ENCODE peak calls at places on chromosomes 12 and 14, in four cellular contexts. P is H1, M is HepG2, C is K562. L is an unnamed sample.

GRCh38 chr12:93448796-93449195 is 7.0 kb upstream of the UBE2N start:
- DNase-seq in P (no peak), M (peak; percentile 35), C (no peak), L (no peak)

GRCh38 chr14:28765907-28766504 is 581 bp upstream of the FOXG1 start:
- DNase-seq in P (peak; percentile 74), M (no peak), C (peak; percentile 61), L (no peak)

GRCh38 chr14:35821546-35822411 is 4.4 kb upstream of the BRMS1L start:
- DNase-seq in P (no peak), M (peak; percentile 83), C (peak; percentile 48), L (peak; percentile 40)

GRCh38 chr12:18054925-18055324 is 35.1 kb downstream of the RERGL start:
- DNase-seq in P (no peak), M (no peak), C (no peak), L (no peak)

GRCh38 chr14:67503331-67503730 is 14.8 kb upstream of the TMEM229B start:
- DNase-seq in P (no peak), M (no peak), C (no peak), L (no peak)

GRCh38 chr12:19186722-19187661 is 57.5 kb downstream of the PLEKHA5 start:
- DNase-seq in P (no peak), M (peak; percentile 45), C (peak; percentile 41), L (peak; percentile 71)

GRCh38 chr12:96121271-96121711 is 72.9 kb upstream of the ELK3 start:
- DNase-seq in P (no peak), M (no peak), C (peak; percentile 9), L (peak; percentile 32)

GRCh38 chr12:77102691-77103090 is 37.3 kb upstream of the E2F7 start:
- DNase-seq in P (no peak), M (no peak), C (no peak), L (peak; percentile 71)

GRCh38 chr14:69996197-69996596 is 117.0 kb downstream of the SMOC1 start:
- DNase-seq in P (no peak), M (no peak), C (no peak), L (no peak)

GRCh38 chr14:54440454-54440853 is 720 bp downstream of the CNIH1 start:
- DNase-seq in P (no peak), M (no peak), C (no peak), L (no peak)

GRCh38 chr14:70882771-70883492 is 24.3 kb upstream of the PCNX1 start:
- DNase-seq in P (no peak), M (no peak), C (peak; percentile 6), L (peak; percentile 70)

GRCh38 chr14:71803539-71804260 is 128.5 kb upstream of the RGS6 start:
- DNase-seq in P (no peak), M (no peak), C (no peak), L (peak; percentile 79)

GRCh38 chr14:71672596-71672995 is 259.6 kb upstream of the RGS6 start:
- DNase-seq in P (no peak), M (no peak), C (no peak), L (no peak)

GRCh38 chr12:85405781-85406522 is 125.9 kb downstream of the ALX1 start:
- DNase-seq in P (no peak), M (no peak), C (no peak), L (no peak)

GRCh38 chr12:67698711-67699603 is 50.4 kb downstream of the DYRK2 start:
- DNase-seq in P (no peak), M (no peak), C (no peak), L (no peak)

GRCh38 chr14:56131865-56132830 is 13.9 kb downstream of the PELI2 start:
- DNase-seq in P (no peak), M (no peak), C (no peak), L (no peak)

GRCh38 chr14:90698379-90698869 is 117.8 kb downstream of the TTC7B start:
- DNase-seq in P (no peak), M (no peak), C (no peak), L (peak; percentile 84)

GRCh38 chr14:69532561-69533335 is 41.9 kb downstream of the CCDC177 start:
- DNase-seq in P (no peak), M (no peak), C (peak; percentile 6), L (no peak)

GRCh38 chr12:86712425-86712843 is 456.2 kb upstream of the MGAT4C start:
- DNase-seq in P (no peak), M (peak; percentile 41), C (no peak), L (peak; percentile 96)

GRCh38 chr12:49079796-49080195 is 10.0 kb upstream of the RHEBL1 start:
- DNase-seq in P (no peak), M (no peak), C (no peak), L (no peak)

GRCh38 chr14:38721822-38722431 is 381.1 kb downstream of the SEC23A start:
- DNase-seq in P (peak; percentile 88), M (peak; percentile 77), C (peak; percentile 34), L (peak; percentile 89)

GRCh38 chr12:30531731-30532678 is 163.7 kb downstream of the IPO8 start:
- DNase-seq in P (no peak), M (no peak), C (peak; percentile 82), L (no peak)

GRCh38 chr12:12749433-12749832 is 32.3 kb downstream of the CDKN1B start:
- DNase-seq in P (no peak), M (peak; percentile 63), C (no peak), L (no peak)

GRCh38 chr14:88599321-88599720 is 36.5 kb downstream of the ZC3H14 start:
- DNase-seq in P (no peak), M (no peak), C (no peak), L (no peak)

GRCh38 chr14:103123634-103124500 is 606 bp downstream of the TNFAIP2 start:
- DNase-seq in P (peak; percentile 82), M (no peak), C (peak; percentile 59), L (peak; percentile 49)

GRCh38 chr14:50830932-50831703 is at the start of gene NIN:
- DNase-seq in P (peak; percentile 79), M (peak; percentile 33), C (peak; percentile 77), L (peak; percentile 71)

GRCh38 chr14:31340297-31341063 is 79.9 kb downstream of the HEATR5A start:
- DNase-seq in P (no peak), M (no peak), C (no peak), L (no peak)

GRCh38 chr12:29710104-29710503 is 73.6 kb downstream of the TMTC1 start:
- DNase-seq in P (no peak), M (no peak), C (no peak), L (no peak)

GRCh38 chr14:81303258-81303935 is 82.6 kb upstream of the GTF2A1 start:
- DNase-seq in P (no peak), M (peak; percentile 98), C (peak; percentile 77), L (no peak)

GRCh38 chr14:75011356-75012097 is 8.8 kb downstream of the EIF2B2 start:
- DNase-seq in P (no peak), M (no peak), C (no peak), L (peak; percentile 80)

DNA sequence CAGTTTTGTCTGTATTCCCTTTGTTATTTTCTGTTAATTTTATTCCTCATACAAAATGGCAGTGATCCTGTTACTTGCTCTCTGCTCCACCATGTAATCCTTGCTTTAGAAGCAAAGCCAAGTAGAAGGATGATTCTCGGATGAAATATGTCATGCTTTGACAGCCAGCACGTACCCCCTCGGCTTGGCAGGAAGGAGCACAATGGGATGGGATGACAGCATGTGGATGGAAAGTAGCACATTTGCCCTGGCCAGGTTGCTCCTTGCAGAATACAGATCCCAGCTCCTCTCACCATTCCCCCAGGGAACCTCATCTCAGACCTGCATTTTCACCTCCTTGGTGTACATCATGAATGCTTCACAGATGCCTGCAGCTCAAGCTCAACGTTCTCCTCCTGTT is 35.1 kb upstream of the ATF1 start:
- DNase-seq in P (no peak), M (no peak), C (no peak), L (no peak)
- TF ChIP-seq EZH2 in P (no peak), M (no peak), C (no peak), L (no peak)

GRCh38 chr14:100726812-100727564 is at the start of gene DLK1:
- DNase-seq in P (no peak), M (no peak), C (no peak), L (no peak)
- H3K4me2 ChIP-seq in P (peak within 1 kb of the TSS; percentile 60), M (peak within 1 kb of the TSS; percentile 76), C (peak within 1 kb of the TSS; percentile 37), L (no peak within 1 kb of the TSS)

DNA sequence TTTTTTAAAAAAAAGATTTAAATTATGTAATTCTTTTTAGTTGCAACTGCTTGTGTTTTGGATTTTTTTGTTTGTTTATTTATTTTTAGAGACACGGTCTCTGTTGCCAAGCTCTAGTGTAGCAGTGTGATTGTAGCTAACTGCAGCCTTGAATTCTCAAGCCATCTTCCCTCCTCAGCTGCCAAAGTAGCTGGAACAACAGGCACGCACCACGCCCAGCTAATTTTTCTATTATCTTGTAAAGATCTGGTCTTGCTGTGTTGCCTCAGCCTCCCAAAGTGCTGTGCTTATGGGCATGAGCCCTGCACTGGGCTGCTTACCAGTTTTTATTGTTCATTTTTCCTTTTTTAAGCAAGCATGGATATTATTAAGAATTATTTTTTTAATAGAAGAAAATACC is 10.6 kb upstream of the ART4 start:
- DNase-seq in P (no peak), M (no peak), C (no peak), L (no peak)
- TF ChIP-seq JUN in P (no peak), M (no peak), C (no peak), L (no peak)

GRCh38 chr12:109308534-109309440 is at the start of gene FOXN4:
- DNase-seq in P (peak; percentile 82), M (no peak), C (no peak), L (no peak)
- TF ChIP-seq EZH2 in P (peak; percentile 6), M (no peak), C (no peak), L (no peak)